ENCODE peak calls at places on chromosomes 7 and 10, in ten cellular contexts. L is stimulated activated CD8-positive, alpha-beta memory T cell treated with anti-CD3 and anti-CD28 coated beads, Interleukin-4, amount 100 ng/mL, for 24 hours; K is GM12891; U is A673; B is spleen; P is uterus; Z is NCI-H1417 treated with DMSO at 0.1 percent for 48 hours; I is activated naive CD4-positive, alpha-beta T cell treated with anti-CD3 and anti-CD28 coated beads for 36 hours; R is NCI-H526 treated with DMSO at 0.1 percent for 48 hours; N is Ammon's horn. Q is an unnamed sample.

GRCh38 chr7:93150200-93150835 is 2.1 kb upstream of the SAMD9L start:
- DNase-seq in L (no peak), U (no peak), B (no peak), I (no peak), N (no peak), P (no peak), K (no peak), Z (no peak), R (no peak), Q (peak; percentile 24)

GRCh38 chr7:134737561-134738353 is 41.7 kb upstream of the CALD1 start:
- DNase-seq in L (no peak), Z (no peak), I (peak; percentile 47), K (peak; percentile 7), U (peak; percentile 37), P (peak; percentile 71), N (no peak), R (no peak), B (no peak), Q (peak; percentile 90)

GRCh38 chr10:63554666-63555065 is 33.5 kb downstream of the REEP3 start:
- DNase-seq in Z (no peak), L (peak; percentile 4), K (peak; percentile 21), U (no peak), R (no peak), I (no peak), P (no peak), B (peak; percentile 87), N (no peak), Q (peak; percentile 69)

GRCh38 chr7:137970263-137970975 is 31.5 kb downstream of the CREB3L2 start:
- DNase-seq in Z (no peak), P (no peak), I (no peak), K (no peak), U (no peak), B (no peak), L (no peak), R (no peak), N (peak; percentile 45), Q (peak; percentile 84)

GRCh38 chr7:130732980-130733865 is 784 bp downstream of the KLF14 start:
- DNase-seq in I (peak; percentile 14), P (peak; percentile 15), L (no peak), R (peak; percentile 17), Z (no peak), K (no peak), N (no peak), B (peak; percentile 90), U (no peak), Q (no peak)

GRCh38 chr10:30092151-30092790 is 32.9 kb upstream of the JCAD start:
- DNase-seq in P (no peak), B (no peak), K (no peak), R (no peak), I (no peak), U (peak; percentile 50), L (no peak), Z (no peak), N (no peak), Q (no peak)

GRCh38 chr7:101099969-101100781 is 14.9 kb downstream of the TRIM56 start:
- DNase-seq in N (peak; percentile 94), P (peak; percentile 98), B (peak; percentile 85), Z (no peak), K (no peak), I (peak; percentile 76), L (peak; percentile 50), R (no peak), U (peak; percentile 96), Q (peak; percentile 96)

GRCh38 chr10:58919927-58920654 is 256.4 kb upstream of the PHYHIPL start:
- DNase-seq in P (no peak), L (no peak), R (no peak), B (no peak), K (no peak), I (no peak), Z (peak; percentile 27), N (no peak), U (no peak), Q (peak; percentile 53)

GRCh38 chr10:79491171-79491835 is 21.0 kb upstream of the EIF5AL1 start:
- DNase-seq in U (no peak), P (no peak), I (peak; percentile 10), K (no peak), L (no peak), N (no peak), R (no peak), Z (no peak), B (no peak), Q (no peak)

GRCh38 chr7:42522227-42522991 is 285.4 kb upstream of the GLI3 start:
- DNase-seq in I (no peak), B (no peak), K (no peak), R (no peak), L (no peak), N (peak; percentile 6), P (no peak), U (peak; percentile 9), Z (no peak), Q (no peak)

GRCh38 chr10:105691811-105692210 is 1050.7 kb downstream of the SORCS3 start:
- DNase-seq in N (peak; percentile 12), Z (no peak), L (no peak), P (no peak), K (no peak), R (no peak), I (no peak), B (no peak), U (peak; percentile 62), Q (no peak)

GRCh38 chr7:122438001-122438400 is 133.5 kb upstream of the FEZF1 start:
- DNase-seq in N (peak; percentile 12), I (no peak), Z (peak; percentile 23), R (no peak), U (peak; percentile 97), L (no peak), B (no peak), P (no peak), K (no peak), Q (no peak)

GRCh38 chr10:31018977-31019376 is 12.7 kb downstream of the ZNF438 start:
- DNase-seq in I (no peak), Z (no peak), B (no peak), R (peak; percentile 66), U (no peak), L (no peak), N (peak; percentile 38), K (no peak), P (no peak), Q (no peak)

GRCh38 chr10:103281753-103282152 is 4.8 kb downstream of the INA start:
- DNase-seq in U (peak; percentile 42), B (no peak), L (no peak), P (no peak), Z (no peak), I (no peak), K (no peak), R (peak; percentile 40), N (peak; percentile 61), Q (no peak)

GRCh38 chr7:84712326-84712725 is 474.5 kb downstream of the SEMA3D start:
- DNase-seq in P (no peak), K (no peak), R (no peak), Z (no peak), L (no peak), B (no peak), U (no peak), N (no peak), I (no peak), Q (no peak)

GRCh38 chr7:110600983-110601382 is 489.9 kb upstream of the LRRN3 start:
- DNase-seq in P (no peak), R (no peak), Z (peak; percentile 37), B (no peak), U (peak; percentile 22), K (no peak), I (no peak), L (no peak), N (no peak), Q (peak; percentile 22)

GRCh38 chr7:1691601-1692499 is 21.8 kb downstream of the ELFN1 start:
- DNase-seq in P (peak; percentile 9), I (peak; percentile 2), U (no peak), N (peak; percentile 65), K (no peak), Z (no peak), R (no peak), B (peak; percentile 56), L (no peak), Q (no peak)

GRCh38 chr10:63896992-63897391 is 375.8 kb downstream of the REEP3 start:
- DNase-seq in R (no peak), Z (no peak), U (no peak), K (no peak), P (no peak), B (no peak), L (no peak), I (no peak), N (no peak), Q (no peak)

GRCh38 chr10:122142652-122143237 is 128.4 kb upstream of the BTBD16 start:
- DNase-seq in N (peak; percentile 57), B (peak; percentile 82), P (no peak), U (peak; percentile 19), R (no peak), I (peak; percentile 38), Z (no peak), K (peak; percentile 46), L (no peak), Q (no peak)

GRCh38 chr10:73601486-73601921 is 10.4 kb upstream of the USP54 start:
- DNase-seq in L (no peak), B (no peak), N (no peak), R (no peak), Z (no peak), U (no peak), P (no peak), I (no peak), K (no peak), Q (no peak)

GRCh38 chr10:101110856-101111523 is 20.1 kb upstream of the TLX1 start:
- DNase-seq in L (no peak), R (no peak), K (no peak), I (no peak), N (no peak), P (no peak), U (no peak), Z (no peak), B (peak; percentile 35), Q (no peak)

GRCh38 chr10:126090911-126091728 is 194.8 kb downstream of the FANK1 start:
- DNase-seq in K (no peak), Z (no peak), L (no peak), B (no peak), U (no peak), I (no peak), P (peak; percentile 62), N (no peak), R (no peak), Q (peak; percentile 82)

GRCh38 chr7:149790146-149790548 is 16.8 kb upstream of the ZNF467 start:
- DNase-seq in R (peak; percentile 15), P (no peak), Z (no peak), N (no peak), I (peak; percentile 57), B (peak; percentile 91), U (peak; percentile 41), K (peak; percentile 63), L (no peak), Q (no peak)

GRCh38 chr7:154574235-154574634 is 428.7 kb downstream of the PAXIP1 start:
- DNase-seq in B (no peak), U (no peak), K (no peak), Z (no peak), P (no peak), N (no peak), I (no peak), R (no peak), L (no peak), Q (no peak)

GRCh38 chr10:14659626-14660196 is 115.0 kb downstream of the FAM107B start:
- DNase-seq in L (peak; percentile 22), B (peak; percentile 87), R (no peak), U (no peak), N (peak; percentile 42), K (peak; percentile 53), Z (no peak), P (no peak), I (peak; percentile 67), Q (no peak)

GRCh38 chr10:130141460-130141859 is 5.3 kb downstream of the GLRX3 start:
- DNase-seq in L (no peak), U (no peak), B (no peak), Z (no peak), P (no peak), N (no peak), I (no peak), R (no peak), K (no peak), Q (no peak)

GRCh38 chr10:6067457-6067856 is 5.3 kb upstream of the IL2RA start:
- DNase-seq in L (no peak), U (no peak), K (no peak), R (no peak), P (no peak), B (no peak), Z (no peak), I (no peak), N (no peak), Q (no peak)

GRCh38 chr10:125857185-125857760 is 23.8 kb downstream of the DHX32 start:
- DNase-seq in Z (no peak), P (no peak), U (no peak), N (no peak), I (no peak), R (no peak), L (no peak), K (no peak), B (no peak), Q (no peak)